ENCODE peak calls at places on chromosomes 4 and X, in four cellular contexts. One of them, this sample, is unnamed.
A peak's percentile ranks its signal among the peaks of the same experiment; 100 is the strongest.

GRCh38 chr4:2923678-2924173 is 39.5 kb downstream of the NOP14 start:
- DNase-seq in caudate nucleus: peak; percentile 65
- DNase-seq in GM04504: no peak
- DNase-seq in pancreas: peak; percentile 5
- DNase-seq in this sample: peak; percentile 67

GRCh38 chr4:26217961-26218676 is 102.7 kb upstream of the RBPJ start:
- DNase-seq in caudate nucleus: no peak
- DNase-seq in GM04504: peak; percentile 44
- DNase-seq in pancreas: no peak
- DNase-seq in this sample: peak; percentile 63

GRCh38 chr4:167282171-167282864 is 48.0 kb upstream of the SPOCK3 start:
- DNase-seq in caudate nucleus: no peak
- DNase-seq in pancreas: no peak
- DNase-seq in GM04504: no peak
- DNase-seq in this sample: no peak

GRCh38 chr4:171266666-171267065 is 546.5 kb upstream of the GALNTL6 start:
- DNase-seq in caudate nucleus: no peak
- DNase-seq in pancreas: no peak
- DNase-seq in GM04504: no peak
- DNase-seq in this sample: no peak

GRCh38 chr4:99649778-99650177 is 7.8 kb downstream of the C4orf54 start:
- DNase-seq in caudate nucleus: no peak
- DNase-seq in GM04504: no peak
- DNase-seq in pancreas: no peak
- DNase-seq in this sample: peak; percentile 32

GRCh38 chrX:39939678-39940077 is 158.1 kb downstream of the BCOR start:
- DNase-seq in caudate nucleus: no peak
- DNase-seq in GM04504: no peak
- DNase-seq in pancreas: no peak
- DNase-seq in this sample: no peak

GRCh38 chr4:83083925-83084475 is 30.5 kb downstream of the PLAC8 start:
- DNase-seq in GM04504: no peak
- DNase-seq in caudate nucleus: no peak
- DNase-seq in pancreas: no peak
- DNase-seq in this sample: peak; percentile 14

GRCh38 chr4:80071643-80072606 is 1.1 kb downstream of the ANTXR2 start:
- DNase-seq in pancreas: peak; percentile 19
- DNase-seq in GM04504: no peak
- DNase-seq in caudate nucleus: no peak
- DNase-seq in this sample: peak; percentile 32

GRCh38 chrX:72050011-72050410 is 81.7 kb downstream of the RTL5 start:
- DNase-seq in pancreas: no peak
- DNase-seq in caudate nucleus: peak; percentile 41
- DNase-seq in GM04504: peak; percentile 18
- DNase-seq in this sample: no peak

GRCh38 chr4:125727931-125728330 is 413.2 kb downstream of the FAT4 start:
- DNase-seq in caudate nucleus: no peak
- DNase-seq in GM04504: no peak
- DNase-seq in pancreas: no peak
- DNase-seq in this sample: no peak